ENCODE peak calls at places on chromosomes 5 and 9, in ten cellular contexts. K is A549; G is heart right ventricle; F is fibroblast of lung; W is Caco-2; E is HL-60; H is skeletal muscle cell; Y is CD8-positive, alpha-beta memory T cell; P is hepatocyte; J is right cardiac atrium. M is an unnamed sample.
A peak's percentile ranks its signal among the peaks of the same experiment; 100 is the strongest.

GRCh38 chr5:42984307-42984706 is 55.8 kb downstream of the ANXA2R start:
- DNase-seq in H (no peak), Y (no peak), J (no peak), P (no peak), W (no peak), G (no peak), E (no peak), K (no peak), F (no peak), M (no peak)

GRCh38 chr9:129333613-129333960 is 155.5 kb upstream of the IER5L start:
- DNase-seq in Y (no peak), K (peak; percentile 72), H (no peak), W (peak; percentile 71), P (peak; percentile 70), F (no peak), E (no peak), J (peak; percentile 38), G (no peak), M (peak; percentile 69)

GRCh38 chr5:159826351-159827222 is 89.7 kb upstream of the ADRA1B start:
- DNase-seq in W (no peak), Y (no peak), F (peak; percentile 52), P (peak; percentile 27), J (no peak), G (no peak), K (peak; percentile 76), H (peak; percentile 68), E (no peak), M (no peak)

GRCh38 chr5:107274576-107274975 is 396.2 kb downstream of the EFNA5 start:
- DNase-seq in K (no peak), E (no peak), W (no peak), H (no peak), Y (no peak), J (no peak), G (no peak), P (no peak), F (no peak), M (no peak)

GRCh38 chr9:126461608-126462007 is 135.0 kb downstream of the MVB12B start:
- DNase-seq in J (no peak), P (no peak), H (no peak), K (no peak), E (no peak), Y (no peak), W (no peak), G (no peak), F (no peak), M (no peak)

GRCh38 chr9:7239708-7240107 is 481.9 kb downstream of the KDM4C start:
- DNase-seq in K (no peak), F (no peak), W (no peak), Y (no peak), P (no peak), G (no peak), J (no peak), E (no peak), H (no peak), M (no peak)

GRCh38 chr5:144276034-144276822 is 105.6 kb downstream of the KCTD16 start:
- DNase-seq in P (no peak), E (no peak), G (no peak), J (no peak), W (no peak), H (no peak), Y (no peak), F (peak; percentile 29), K (no peak), M (no peak)

GRCh38 chr5:162052671-162053070 is 14.9 kb upstream of the GABRG2 start:
- DNase-seq in E (no peak), W (no peak), G (no peak), K (no peak), F (no peak), Y (no peak), J (no peak), P (no peak), H (no peak), M (no peak)

GRCh38 chr9:131096490-131097258 is at the start of gene AIF1L:
- DNase-seq in K (peak; percentile 41), Y (no peak), E (no peak), G (peak; percentile 38), P (peak; percentile 53), W (peak; percentile 83), F (no peak), H (no peak), J (peak; percentile 73), M (no peak)

GRCh38 chr9:6931913-6932312 is 174.1 kb downstream of the KDM4C start:
- DNase-seq in P (peak; percentile 78), J (peak; percentile 48), W (no peak), Y (no peak), G (no peak), H (peak; percentile 69), K (no peak), E (no peak), F (peak; percentile 66), M (no peak)

GRCh38 chr5:1079961-1080360 is 31.9 kb downstream of the SLC12A7 start:
- DNase-seq in E (no peak), G (no peak), H (no peak), W (no peak), F (no peak), P (no peak), Y (no peak), K (no peak), J (no peak), M (no peak)

GRCh38 chr5:68950111-68950510 is 143.7 kb upstream of the SLC30A5 start:
- DNase-seq in J (no peak), W (peak; percentile 41), F (peak; percentile 4), P (peak; percentile 10), H (no peak), Y (no peak), K (no peak), E (no peak), G (no peak), M (no peak)

GRCh38 chr9:113548221-113549041 is 84.9 kb downstream of the RGS3 start:
- DNase-seq in Y (no peak), P (peak; percentile 84), H (no peak), F (no peak), E (no peak), K (no peak), W (peak; percentile 56), G (peak; percentile 73), J (peak; percentile 93), M (peak; percentile 92)

GRCh38 chr9:29176786-29177185 is 1603.5 kb upstream of the C9orf72 start:
- DNase-seq in F (no peak), Y (no peak), G (no peak), H (no peak), W (no peak), J (no peak), E (no peak), K (no peak), P (no peak), M (no peak)

GRCh38 chr5:39164016-39164415 is 55.3 kb downstream of the FYB1 start:
- DNase-seq in E (no peak), H (no peak), K (no peak), G (no peak), P (no peak), J (no peak), W (no peak), F (no peak), Y (peak; percentile 69), M (peak; percentile 50)

GRCh38 chr5:179906795-179907569 is 715 bp downstream of the TBC1D9B start:
- DNase-seq in P (peak; percentile 33), H (no peak), K (no peak), W (no peak), J (peak; percentile 70), G (peak; percentile 33), Y (no peak), F (peak; percentile 14), E (no peak), M (no peak)

GRCh38 chr9:130451509-130452388 is 7.0 kb downstream of the ASS1 start:
- DNase-seq in G (peak; percentile 86), J (peak; percentile 94), P (peak; percentile 96), Y (no peak), E (no peak), K (peak; percentile 78), H (peak; percentile 84), F (peak; percentile 95), W (peak; percentile 76), M (peak; percentile 96)

GRCh38 chr9:123225995-123226394 is 42.4 kb downstream of the STRBP start:
- DNase-seq in J (no peak), K (no peak), H (no peak), Y (no peak), F (peak; percentile 35), E (no peak), W (no peak), G (no peak), P (no peak), M (no peak)

GRCh38 chr5:173872887-173873286 is 15.3 kb upstream of the CPEB4 start:
- DNase-seq in F (no peak), E (no peak), G (no peak), Y (no peak), K (no peak), W (no peak), P (no peak), J (peak; percentile 63), H (no peak), M (no peak)

GRCh38 chr5:65078331-65078730 is 309.6 kb downstream of the CWC27 start:
- DNase-seq in G (no peak), P (no peak), F (no peak), Y (no peak), K (no peak), H (no peak), J (no peak), W (no peak), E (no peak), M (no peak)
- H3K4me3 ChIP-seq in G (no peak overlapping the region), P (no peak overlapping the region), F (no peak overlapping the region), Y (no peak overlapping the region), K (no peak overlapping the region), H (no peak overlapping the region), J (no peak overlapping the region), W (no peak overlapping the region), E (no peak overlapping the region), M (no peak overlapping the region)

GRCh38 chr5:166772770-166773169 is 1518.7 kb upstream of the WWC1 start:
- DNase-seq in P (no peak), E (no peak), J (no peak), Y (no peak), G (no peak), W (no peak), F (peak; percentile 84), K (no peak), H (peak; percentile 58), M (no peak)
- H3K4me3 ChIP-seq in P (no peak overlapping the region), E (no peak overlapping the region), J (no peak overlapping the region), Y (no peak overlapping the region), G (no peak overlapping the region), W (no peak overlapping the region), F (no peak overlapping the region), K (no peak overlapping the region), H (no peak overlapping the region), M (no peak overlapping the region)

DNA sequence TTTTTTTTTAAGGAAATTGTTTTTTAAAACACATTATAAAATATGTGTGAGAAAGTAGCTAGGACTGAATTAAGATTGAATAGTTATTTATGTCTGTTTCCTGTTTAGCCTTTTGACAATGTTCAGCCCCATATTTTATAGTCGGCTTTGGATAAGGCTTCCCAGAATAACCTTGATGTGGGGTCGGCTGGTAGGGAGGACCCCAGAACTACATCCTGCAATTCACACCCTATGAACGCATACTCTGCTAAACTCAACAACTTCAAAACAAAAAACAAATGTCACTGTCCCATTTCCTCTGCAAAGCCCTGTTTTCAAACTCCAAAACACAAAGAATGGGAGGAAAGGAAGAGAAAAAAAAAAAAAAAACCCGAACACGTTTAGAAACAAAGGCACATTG is 63.1 kb downstream of the ARL15 start:
- DNase-seq in W (no peak), K (no peak), E (no peak), J (no peak), Y (no peak), H (no peak), P (no peak), F (no peak), G (no peak), M (no peak)
- H3K4me3 ChIP-seq in W (no peak overlapping the region), K (no peak overlapping the region), E (no peak overlapping the region), J (no peak overlapping the region), Y (no peak overlapping the region), H (no peak overlapping the region), P (no peak overlapping the region), F (no peak overlapping the region), G (no peak overlapping the region), M (no peak overlapping the region)

GRCh38 chr5:109161914-109162683 is 247.7 kb downstream of the PJA2 start:
- DNase-seq in K (no peak), J (no peak), E (no peak), G (no peak), W (no peak), F (peak; percentile 60), H (no peak), P (no peak), Y (no peak), M (no peak)
- H3K4me3 ChIP-seq in K (no peak overlapping the region), J (no peak overlapping the region), E (no peak overlapping the region), G (no peak overlapping the region), W (no peak overlapping the region), F (no peak overlapping the region), H (no peak overlapping the region), P (no peak overlapping the region), Y (no peak overlapping the region), M (no peak overlapping the region)

M was measured in aorta.